ENCODE peak calls at places on chromosomes 3 and 15, in four cellular contexts. G is neural progenitor cell, B is GM23248, L is MM.1S. A is an unnamed sample.

GRCh38 chr15:51283026-51283425 is 55.4 kb downstream of the CYP19A1 start:
- DNase-seq in G (no peak), B (no peak), L (peak; percentile 69), A (peak; percentile 13)

GRCh38 chr3:177231237-177231636 is 34.0 kb upstream of the TBL1XR1 start:
- DNase-seq in G (no peak), B (no peak), L (no peak), A (no peak)

GRCh38 chr3:33313331-33313730 is 36.1 kb downstream of the FBXL2 start:
- DNase-seq in G (no peak), B (no peak), L (no peak), A (no peak)

GRCh38 chr3:158093526-158093925 is 12.7 kb downstream of the SHOX2 start:
- DNase-seq in G (no peak), B (no peak), L (no peak), A (no peak)

GRCh38 chr15:61841461-61841860 is 218.8 kb downstream of the VPS13C start:
- DNase-seq in G (no peak), B (no peak), L (peak; percentile 34), A (no peak)

GRCh38 chr3:103127116-103127630 is 692.4 kb downstream of the ZPLD1 start:
- DNase-seq in G (no peak), B (no peak), L (no peak), A (no peak)

GRCh38 chr15:88645171-88646087 is 6.6 kb downstream of the ISG20 start:
- DNase-seq in G (no peak), B (no peak), L (no peak), A (peak; percentile 76)

GRCh38 chr3:72177075-72178050 is 392.4 kb upstream of the PROK2 start:
- DNase-seq in G (no peak), B (peak; percentile 61), L (peak; percentile 63), A (peak; percentile 64)

GRCh38 chr3:59818033-59818936 is 768.5 kb upstream of the CFAP20DC start:
- DNase-seq in G (peak; percentile 10), B (peak; percentile 99), L (no peak), A (no peak)

GRCh38 chr3:58572634-58573230 is 4.5 kb downstream of the FAM107A start:
- DNase-seq in G (no peak), B (no peak), L (no peak), A (no peak)

GRCh38 chr15:64911317-64912186 is at the start of gene ANKDD1A:
- DNase-seq in G (peak; percentile 91), B (peak; percentile 75), L (peak; percentile 90), A (peak; percentile 31)

GRCh38 chr15:77097317-77097721 is 26.4 kb upstream of the TSPAN3 start:
- DNase-seq in G (no peak), B (no peak), L (no peak), A (no peak)

GRCh38 chr15:71011503-71012155 is 103.6 kb upstream of the THSD4 start:
- DNase-seq in G (peak; percentile 51), B (peak; percentile 83), L (peak; percentile 23), A (peak; percentile 2)

GRCh38 chr15:57218826-57219576 is 157.3 kb upstream of the CGNL1 start:
- DNase-seq in G (peak; percentile 70), B (peak; percentile 80), L (no peak), A (peak; percentile 38)

GRCh38 chr3:59839810-59840515 is 790.1 kb upstream of the CFAP20DC start:
- DNase-seq in G (no peak), B (no peak), L (peak; percentile 56), A (peak; percentile 23)

GRCh38 chr15:65873271-65873670 is 4.0 kb downstream of the RAB11A start:
- DNase-seq in G (no peak), B (no peak), L (no peak), A (no peak)

GRCh38 chr3:178754852-178755510 is 218.7 kb downstream of the KCNMB2 start:
- DNase-seq in G (no peak), B (no peak), L (no peak), A (no peak)

GRCh38 chr3:30075514-30075913 is 530.9 kb upstream of the TGFBR2 start:
- DNase-seq in G (no peak), B (no peak), L (no peak), A (no peak)

GRCh38 chr15:98905981-98906711 is 101.4 kb downstream of the PGPEP1L start:
- DNase-seq in G (no peak), B (peak; percentile 23), L (no peak), A (no peak)

GRCh38 chr3:134302674-134303073 is 52.0 kb upstream of the RYK start:
- DNase-seq in G (no peak), B (no peak), L (no peak), A (no peak)

GRCh38 chr3:44323341-44323955 is 15.1 kb upstream of the TCAIM start:
- DNase-seq in G (peak; percentile 66), B (peak; percentile 80), L (peak; percentile 28), A (peak; percentile 54)

GRCh38 chr15:34347951-34348638 is 5.0 kb downstream of the NUTM1 start:
- DNase-seq in G (no peak), B (no peak), L (no peak), A (no peak)

GRCh38 chr15:101014276-101014675 is 95.1 kb downstream of the LRRK1 start:
- DNase-seq in G (no peak), B (no peak), L (no peak), A (no peak)

GRCh38 chr3:108125151-108125540 is 34.3 kb upstream of the CD47 start:
- DNase-seq in G (no peak), B (no peak), L (no peak), A (no peak)

GRCh38 chr3:99758502-99759177 is 59.0 kb upstream of the CMSS1 start:
- DNase-seq in G (no peak), B (no peak), L (no peak), A (no peak)

GRCh38 chr3:24523988-24524727 is 29.5 kb upstream of the THRB start:
- DNase-seq in G (no peak), B (peak; percentile 6), L (no peak), A (no peak)

GRCh38 chr3:49020335-49021212 is 1.3 kb upstream of the NDUFAF3 start:
- DNase-seq in G (peak; percentile 78), B (peak; percentile 67), L (peak; percentile 55), A (peak; percentile 71)

GRCh38 chr15:66907826-66908502 is 157.4 kb upstream of the SMAD3 start:
- DNase-seq in G (no peak), B (peak; percentile 52), L (peak; percentile 20), A (peak; percentile 72)

GRCh38 chr15:66214236-66214635 is 39.3 kb downstream of the MEGF11 start:
- DNase-seq in G (no peak), B (no peak), L (no peak), A (no peak)

GRCh38 chr3:5476403-5476802 is 288.9 kb downstream of the EDEM1 start:
- DNase-seq in G (no peak), B (no peak), L (no peak), A (no peak)

GRCh38 chr3:195761503-195762248 is 40.9 kb downstream of the MUC20 start:
- DNase-seq in G (no peak), B (no peak), L (no peak), A (no peak)

GRCh38 chr3:40477671-40478070 is 749 bp downstream of the ZNF619 start:
- DNase-seq in G (no peak), B (no peak), L (no peak), A (no peak)

GRCh38 chr15:34039506-34040123 is 611 bp upstream of the AVEN start:
- DNase-seq in G (no peak), B (peak; percentile 71), L (peak; percentile 70), A (peak; percentile 60)

GRCh38 chr15:20344601-20345400 is 196.8 kb downstream of the GOLGA6L6 start:
- DNase-seq in G (no peak), B (no peak), L (peak; percentile 6), A (no peak)

GRCh38 chr15:20341901-20342605 is 199.5 kb downstream of the GOLGA6L6 start:
- DNase-seq in G (peak; percentile 45), B (no peak), L (peak; percentile 6), A (no peak)

GRCh38 chr15:20345401-20345958 is 196.1 kb downstream of the GOLGA6L6 start:
- DNase-seq in G (no peak), B (no peak), L (peak; percentile 6), A (no peak)

GRCh38 chr15:20340931-20341661 is 200.5 kb downstream of the GOLGA6L6 start:
- DNase-seq in G (peak; percentile 47), B (no peak), L (peak; percentile 6), A (no peak)

DNA sequence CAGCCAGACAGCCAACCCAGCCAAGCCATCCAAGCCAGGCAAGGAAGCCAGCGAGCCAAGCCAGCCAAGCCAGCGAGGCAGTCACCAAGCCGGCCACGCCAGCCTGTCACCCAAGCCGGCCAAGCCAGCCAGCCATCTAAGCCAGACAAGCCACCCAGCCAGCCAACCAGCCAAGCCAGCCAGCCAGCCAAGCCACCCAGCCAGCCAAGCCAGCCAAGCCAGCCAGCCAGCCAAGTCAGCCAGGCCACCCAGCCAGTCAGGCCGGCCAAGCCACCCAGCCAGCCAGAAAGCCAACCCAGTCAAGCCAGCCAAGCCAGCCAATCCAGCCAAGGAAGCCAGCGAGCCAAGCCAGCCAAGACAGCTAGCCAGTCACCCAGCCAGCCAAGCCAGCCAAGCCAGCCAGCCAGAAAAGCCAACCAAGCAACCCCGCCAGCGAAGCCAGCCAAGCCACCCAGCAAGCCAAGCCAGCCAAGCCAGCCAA is 201.2 kb downstream of the GOLGA6L6 start:
- DNase-seq in G (no peak), B (no peak), L (peak; percentile 9), A (no peak)
- TF ChIP-seq EZH2phosphoT487 in G (no peak), B (no peak), L (no peak), A (no peak)

DNA sequence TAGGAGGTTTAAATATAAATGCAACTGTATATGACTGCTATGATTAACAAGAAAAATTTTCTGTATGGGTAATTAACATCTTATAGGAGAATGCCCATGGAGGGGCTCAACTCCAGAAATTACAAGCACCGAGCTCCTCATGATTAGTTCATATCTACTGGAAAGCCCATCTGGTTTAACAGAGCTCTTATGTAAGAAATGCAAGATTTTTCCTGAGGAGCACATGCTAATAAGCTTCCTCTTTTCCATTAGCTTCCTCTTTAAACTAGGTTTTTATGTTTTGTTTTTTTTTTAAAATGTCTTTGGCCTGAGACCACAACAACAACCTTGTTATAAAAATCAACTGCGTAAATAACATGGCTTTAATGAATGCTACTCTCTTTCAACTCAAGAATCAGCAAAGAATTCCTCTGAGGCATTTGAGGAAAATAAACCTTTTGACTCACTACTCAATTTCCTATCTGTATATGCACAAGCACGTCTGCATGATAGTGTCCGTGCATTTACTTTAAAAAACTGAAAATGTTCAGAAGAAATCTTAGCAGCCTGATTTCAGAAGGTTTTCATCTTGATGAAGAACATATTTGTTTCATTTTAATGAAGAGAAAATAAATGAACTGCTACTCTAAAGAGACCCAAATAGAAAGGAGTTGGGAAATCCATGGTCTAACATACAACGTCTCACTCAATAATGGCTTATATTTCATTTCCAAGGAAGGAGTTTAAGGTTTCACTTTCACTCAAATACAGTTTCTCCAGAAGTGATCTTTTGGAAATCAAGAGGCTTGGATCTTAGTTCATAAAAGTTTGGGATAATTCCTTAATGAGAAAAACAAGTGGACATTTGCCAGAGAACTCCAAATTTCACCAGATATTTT is 180.8 kb downstream of the KCNAB1 start:
- DNase-seq in G (no peak), B (no peak), L (no peak), A (no peak)
- H3K4me3 ChIP-seq in G (no peak overlapping the region), B (peak overlapping the region; percentile 56), L (no peak overlapping the region), A (no peak overlapping the region)

GRCh38 chr15:62940359-62940754 is 102.2 kb upstream of the TPM1 start:
- DNase-seq in G (no peak), B (no peak), L (no peak), A (no peak)

GRCh38 chr15:62938825-62939224 is 103.7 kb upstream of the TPM1 start:
- DNase-seq in G (no peak), B (no peak), L (no peak), A (no peak)

GRCh38 chr15:62941719-62942118 is 100.8 kb upstream of the TPM1 start:
- DNase-seq in G (no peak), B (peak; percentile 63), L (no peak), A (no peak)

GRCh38 chr15:62942411-62942810 is 100.1 kb upstream of the TPM1 start:
- DNase-seq in G (no peak), B (no peak), L (no peak), A (no peak)

GRCh38 chr15:62940755-62941361 is 101.7 kb upstream of the TPM1 start:
- DNase-seq in G (no peak), B (peak; percentile 98), L (peak; percentile 69), A (no peak)
- H2AFZ ChIP-seq in G (no peak overlapping the region), B (peak overlapping the region; percentile 29), L (peak overlapping the region; percentile 71), A (no peak overlapping the region)

GRCh38 chr15:73802336-73803105 is 49.4 kb upstream of the INSYN1 start:
- DNase-seq in G (no peak), B (no peak), L (no peak), A (no peak)
- TF ChIP-seq EZH2phosphoT487 in G (no peak), B (no peak), L (no peak), A (no peak)